ENCODE peak calls at places on chromosome 1, in ten cellular contexts. One of them, this sample, is unnamed. For H3K36me3, the result is how much of the 10 kb centered on the place peaks cover.

GRCh38 chr1:99365545-99365944 is 101.3 kb downstream of the PLPPR4 start:
- DNase-seq in cardiac muscle cell: peak
- DNase-seq in BE2C: peak
- DNase-seq in Karpas-422: no peak
- DNase-seq in thoracic aorta: no peak
- DNase-seq in heart left ventricle: no peak
- DNase-seq in Caco-2: no peak
- DNase-seq in stomach: no peak
- DNase-seq in lower lobe of right lung: no peak
- DNase-seq in naive thymus-derived CD4-positive, alpha-beta T cell: no peak
- DNase-seq in this sample: no peak

GRCh38 chr1:54791880-54792522 is 9.1 kb downstream of the TTC22 start:
- DNase-seq in BE2C: peak
- DNase-seq in Caco-2: peak
- DNase-seq in heart left ventricle: no peak
- DNase-seq in stomach: peak
- DNase-seq in cardiac muscle cell: peak
- DNase-seq in naive thymus-derived CD4-positive, alpha-beta T cell: peak
- DNase-seq in lower lobe of right lung: no peak
- DNase-seq in thoracic aorta: no peak
- DNase-seq in Karpas-422: peak
- DNase-seq in this sample: no peak

GRCh38 chr1:84073266-84073665 is 70.8 kb upstream of the PRKACB start:
- DNase-seq in lower lobe of right lung: no peak
- DNase-seq in BE2C: no peak
- DNase-seq in naive thymus-derived CD4-positive, alpha-beta T cell: no peak
- DNase-seq in stomach: no peak
- DNase-seq in cardiac muscle cell: no peak
- DNase-seq in thoracic aorta: no peak
- DNase-seq in Caco-2: no peak
- DNase-seq in Karpas-422: peak
- DNase-seq in heart left ventricle: no peak
- DNase-seq in this sample: no peak

GRCh38 chr1:57350619-57351018 is 73.2 kb downstream of the DAB1 start:
- DNase-seq in lower lobe of right lung: no peak
- DNase-seq in Karpas-422: no peak
- DNase-seq in cardiac muscle cell: no peak
- DNase-seq in naive thymus-derived CD4-positive, alpha-beta T cell: no peak
- DNase-seq in Caco-2: no peak
- DNase-seq in stomach: no peak
- DNase-seq in thoracic aorta: no peak
- DNase-seq in heart left ventricle: no peak
- DNase-seq in BE2C: no peak
- DNase-seq in this sample: no peak

GRCh38 chr1:42952353-42953001 is 6.2 kb downstream of the SLC2A1 start:
- DNase-seq in lower lobe of right lung: no peak
- DNase-seq in cardiac muscle cell: no peak
- DNase-seq in Caco-2: no peak
- DNase-seq in naive thymus-derived CD4-positive, alpha-beta T cell: peak
- DNase-seq in Karpas-422: no peak
- DNase-seq in BE2C: no peak
- DNase-seq in heart left ventricle: no peak
- DNase-seq in thoracic aorta: no peak
- DNase-seq in stomach: no peak
- DNase-seq in this sample: no peak

GRCh38 chr1:193113258-193113991 is 8.2 kb upstream of the GLRX2 start:
- DNase-seq in thoracic aorta: no peak
- DNase-seq in cardiac muscle cell: no peak
- DNase-seq in BE2C: no peak
- DNase-seq in heart left ventricle: no peak
- DNase-seq in stomach: no peak
- DNase-seq in Caco-2: no peak
- DNase-seq in lower lobe of right lung: no peak
- DNase-seq in Karpas-422: no peak
- DNase-seq in naive thymus-derived CD4-positive, alpha-beta T cell: no peak
- DNase-seq in this sample: no peak

GRCh38 chr1:12472798-12473551 is 145.0 kb downstream of the DHRS3 start:
- DNase-seq in thoracic aorta: no peak
- DNase-seq in lower lobe of right lung: no peak
- DNase-seq in Caco-2: no peak
- DNase-seq in heart left ventricle: no peak
- DNase-seq in BE2C: no peak
- DNase-seq in stomach: no peak
- DNase-seq in Karpas-422: no peak
- DNase-seq in naive thymus-derived CD4-positive, alpha-beta T cell: peak
- DNase-seq in cardiac muscle cell: peak
- DNase-seq in this sample: peak

GRCh38 chr1:6545276-6545934 is 8.9 kb downstream of the NOL9 start:
- DNase-seq in Karpas-422: no peak
- DNase-seq in Caco-2: no peak
- DNase-seq in BE2C: no peak
- DNase-seq in thoracic aorta: no peak
- DNase-seq in lower lobe of right lung: no peak
- DNase-seq in stomach: no peak
- DNase-seq in cardiac muscle cell: no peak
- DNase-seq in naive thymus-derived CD4-positive, alpha-beta T cell: peak
- DNase-seq in heart left ventricle: peak
- DNase-seq in this sample: no peak

GRCh38 chr1:239805042-239805441 is 286.6 kb upstream of the FMN2 start:
- DNase-seq in thoracic aorta: no peak
- DNase-seq in Caco-2: no peak
- DNase-seq in cardiac muscle cell: no peak
- DNase-seq in naive thymus-derived CD4-positive, alpha-beta T cell: no peak
- DNase-seq in heart left ventricle: no peak
- DNase-seq in stomach: no peak
- DNase-seq in lower lobe of right lung: no peak
- DNase-seq in Karpas-422: no peak
- DNase-seq in BE2C: no peak
- DNase-seq in this sample: no peak

GRCh38 chr1:148318900-148319242 is 164.2 kb downstream of the PPIAL4G start:
- DNase-seq in naive thymus-derived CD4-positive, alpha-beta T cell: no peak
- DNase-seq in BE2C: no peak
- DNase-seq in stomach: no peak
- DNase-seq in Caco-2: no peak
- DNase-seq in cardiac muscle cell: no peak
- DNase-seq in lower lobe of right lung: no peak
- DNase-seq in thoracic aorta: no peak
- DNase-seq in heart left ventricle: no peak
- DNase-seq in Karpas-422: no peak
- DNase-seq in this sample: no peak

GRCh38 chr1:53525595-53525994 is 66.4 kb downstream of the DMRTB1 start:
- DNase-seq in heart left ventricle: no peak
- DNase-seq in BE2C: peak
- DNase-seq in lower lobe of right lung: no peak
- DNase-seq in naive thymus-derived CD4-positive, alpha-beta T cell: no peak
- DNase-seq in Karpas-422: peak
- DNase-seq in Caco-2: no peak
- DNase-seq in cardiac muscle cell: no peak
- DNase-seq in thoracic aorta: no peak
- DNase-seq in stomach: no peak
- DNase-seq in this sample: no peak

GRCh38 chr1:20429296-20429695 is 56.7 kb downstream of the CAMK2N1 start:
- DNase-seq in thoracic aorta: no peak
- DNase-seq in naive thymus-derived CD4-positive, alpha-beta T cell: no peak
- DNase-seq in lower lobe of right lung: no peak
- DNase-seq in stomach: no peak
- DNase-seq in Karpas-422: no peak
- DNase-seq in BE2C: no peak
- DNase-seq in Caco-2: no peak
- DNase-seq in cardiac muscle cell: no peak
- DNase-seq in heart left ventricle: no peak
- DNase-seq in this sample: no peak

GRCh38 chr1:119784127-119784781 is 15.5 kb upstream of the HMGCS2 start:
- DNase-seq in Karpas-422: no peak
- DNase-seq in naive thymus-derived CD4-positive, alpha-beta T cell: no peak
- DNase-seq in cardiac muscle cell: no peak
- DNase-seq in stomach: peak
- DNase-seq in BE2C: no peak
- DNase-seq in lower lobe of right lung: peak
- DNase-seq in thoracic aorta: no peak
- DNase-seq in Caco-2: no peak
- DNase-seq in heart left ventricle: peak
- DNase-seq in this sample: peak

DNA sequence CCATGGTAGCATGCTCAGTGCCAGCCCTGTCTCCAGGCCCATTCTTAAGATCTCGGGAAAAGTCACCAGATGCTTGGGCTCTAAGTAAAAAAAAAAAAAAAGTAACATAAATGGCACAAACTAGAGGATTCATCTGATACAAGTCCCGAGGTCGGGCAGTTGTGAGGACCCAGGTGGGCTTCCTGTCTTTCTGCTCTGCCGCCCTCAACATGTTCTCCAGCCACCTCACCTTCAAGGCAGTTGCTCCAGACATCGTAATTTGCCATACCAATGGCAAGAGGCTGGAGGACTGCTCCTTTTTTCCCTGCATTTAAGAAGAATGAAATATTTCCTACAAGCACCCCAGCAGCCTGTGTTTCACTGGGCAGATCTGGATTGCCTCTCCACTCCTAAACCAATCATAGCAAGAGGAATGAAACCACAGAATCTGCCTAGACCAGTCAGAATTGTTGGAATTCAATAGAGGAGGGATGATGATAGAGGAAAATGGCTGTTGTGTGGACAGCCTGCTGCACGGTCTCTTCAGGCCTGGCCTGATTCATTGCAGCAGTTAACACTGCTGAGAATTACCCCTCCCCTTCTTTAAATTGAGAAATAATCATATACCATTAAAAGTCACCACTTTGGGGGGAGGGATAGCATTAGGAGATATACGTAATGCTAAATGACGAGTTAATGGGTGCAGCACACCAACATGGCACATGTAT is 5.4 kb downstream of the HMGN2 start:
- DNase-seq in Caco-2: no peak
- DNase-seq in lower lobe of right lung: no peak
- DNase-seq in cardiac muscle cell: no peak
- DNase-seq in stomach: no peak
- DNase-seq in Karpas-422: peak
- DNase-seq in heart left ventricle: no peak
- DNase-seq in thoracic aorta: no peak
- DNase-seq in BE2C: no peak
- DNase-seq in naive thymus-derived CD4-positive, alpha-beta T cell: no peak
- DNase-seq in this sample: no peak
- H3K36me3 ChIP-seq in Caco-2: under half
- H3K36me3 ChIP-seq in lower lobe of right lung: half or more
- H3K36me3 ChIP-seq in cardiac muscle cell: under half
- H3K36me3 ChIP-seq in stomach: half or more
- H3K36me3 ChIP-seq in Karpas-422: under half
- H3K36me3 ChIP-seq in heart left ventricle: half or more
- H3K36me3 ChIP-seq in thoracic aorta: under half
- H3K36me3 ChIP-seq in BE2C: under half
- H3K36me3 ChIP-seq in naive thymus-derived CD4-positive, alpha-beta T cell: under half
- H3K36me3 ChIP-seq in this sample: under half

GRCh38 chr1:200266871-200267270 is 143.0 kb downstream of the ZNF281 start:
- DNase-seq in BE2C: no peak
- DNase-seq in cardiac muscle cell: no peak
- DNase-seq in stomach: no peak
- DNase-seq in heart left ventricle: no peak
- DNase-seq in Caco-2: no peak
- DNase-seq in lower lobe of right lung: no peak
- DNase-seq in Karpas-422: no peak
- DNase-seq in naive thymus-derived CD4-positive, alpha-beta T cell: no peak
- DNase-seq in thoracic aorta: no peak
- DNase-seq in this sample: no peak
- H3K36me3 ChIP-seq in BE2C: under half
- H3K36me3 ChIP-seq in cardiac muscle cell: under half
- H3K36me3 ChIP-seq in stomach: under half
- H3K36me3 ChIP-seq in heart left ventricle: under half
- H3K36me3 ChIP-seq in Caco-2: under half
- H3K36me3 ChIP-seq in lower lobe of right lung: under half
- H3K36me3 ChIP-seq in Karpas-422: under half
- H3K36me3 ChIP-seq in naive thymus-derived CD4-positive, alpha-beta T cell: under half
- H3K36me3 ChIP-seq in thoracic aorta: under half
- H3K36me3 ChIP-seq in this sample: under half

DNA sequence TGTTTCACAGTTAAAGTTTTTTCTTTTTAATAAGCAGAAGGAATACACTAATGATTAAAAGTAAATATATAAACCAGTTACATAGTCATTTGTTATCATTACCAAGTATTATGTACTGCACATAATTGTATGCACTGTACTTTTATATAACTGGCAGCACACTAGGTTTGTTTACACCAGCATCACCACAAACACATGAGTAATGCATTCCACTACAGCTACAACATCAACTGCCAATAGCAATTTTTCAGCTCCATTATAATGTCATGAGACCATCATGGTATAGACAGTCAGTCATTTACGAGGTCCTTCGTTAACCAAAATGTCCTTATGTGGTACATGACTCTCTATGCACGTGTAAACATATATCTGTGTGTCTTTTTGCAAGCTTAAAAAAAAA is 35.2 kb downstream of the SCYL3 start:
- DNase-seq in heart left ventricle: no peak
- DNase-seq in thoracic aorta: no peak
- DNase-seq in stomach: no peak
- DNase-seq in Karpas-422: no peak
- DNase-seq in lower lobe of right lung: no peak
- DNase-seq in BE2C: no peak
- DNase-seq in cardiac muscle cell: no peak
- DNase-seq in Caco-2: no peak
- DNase-seq in naive thymus-derived CD4-positive, alpha-beta T cell: no peak
- DNase-seq in this sample: no peak
- H3K36me3 ChIP-seq in heart left ventricle: half or more
- H3K36me3 ChIP-seq in thoracic aorta: under half
- H3K36me3 ChIP-seq in stomach: half or more
- H3K36me3 ChIP-seq in Karpas-422: half or more
- H3K36me3 ChIP-seq in lower lobe of right lung: half or more
- H3K36me3 ChIP-seq in BE2C: under half
- H3K36me3 ChIP-seq in cardiac muscle cell: half or more
- H3K36me3 ChIP-seq in Caco-2: under half
- H3K36me3 ChIP-seq in naive thymus-derived CD4-positive, alpha-beta T cell: under half
- H3K36me3 ChIP-seq in this sample: half or more

GRCh38 chr1:25714532-25714931 is 85.5 kb upstream of the SELENON start:
- DNase-seq in thoracic aorta: no peak
- DNase-seq in heart left ventricle: no peak
- DNase-seq in lower lobe of right lung: no peak
- DNase-seq in cardiac muscle cell: no peak
- DNase-seq in Caco-2: no peak
- DNase-seq in stomach: no peak
- DNase-seq in Karpas-422: no peak
- DNase-seq in naive thymus-derived CD4-positive, alpha-beta T cell: no peak
- DNase-seq in BE2C: no peak
- DNase-seq in this sample: no peak

GRCh38 chr1:25710583-25711347 is 89.2 kb upstream of the SELENON start:
- DNase-seq in naive thymus-derived CD4-positive, alpha-beta T cell: no peak
- DNase-seq in thoracic aorta: no peak
- DNase-seq in heart left ventricle: no peak
- DNase-seq in BE2C: no peak
- DNase-seq in stomach: no peak
- DNase-seq in lower lobe of right lung: no peak
- DNase-seq in Karpas-422: no peak
- DNase-seq in cardiac muscle cell: no peak
- DNase-seq in Caco-2: no peak
- DNase-seq in this sample: no peak

GRCh38 chr1:25715888-25716287 is 84.1 kb upstream of the SELENON start:
- DNase-seq in thoracic aorta: no peak
- DNase-seq in stomach: no peak
- DNase-seq in lower lobe of right lung: no peak
- DNase-seq in heart left ventricle: no peak
- DNase-seq in Caco-2: no peak
- DNase-seq in BE2C: no peak
- DNase-seq in cardiac muscle cell: no peak
- DNase-seq in Karpas-422: no peak
- DNase-seq in naive thymus-derived CD4-positive, alpha-beta T cell: no peak
- DNase-seq in this sample: no peak

GRCh38 chr1:25712299-25712970 is 87.6 kb upstream of the SELENON start:
- DNase-seq in stomach: no peak
- DNase-seq in BE2C: no peak
- DNase-seq in naive thymus-derived CD4-positive, alpha-beta T cell: no peak
- DNase-seq in lower lobe of right lung: no peak
- DNase-seq in thoracic aorta: no peak
- DNase-seq in Caco-2: no peak
- DNase-seq in Karpas-422: no peak
- DNase-seq in heart left ventricle: no peak
- DNase-seq in cardiac muscle cell: no peak
- DNase-seq in this sample: no peak

GRCh38 chr1:25711555-25712298 is 88.3 kb upstream of the SELENON start:
- DNase-seq in heart left ventricle: peak
- DNase-seq in Caco-2: no peak
- DNase-seq in stomach: no peak
- DNase-seq in thoracic aorta: no peak
- DNase-seq in naive thymus-derived CD4-positive, alpha-beta T cell: peak
- DNase-seq in lower lobe of right lung: peak
- DNase-seq in cardiac muscle cell: no peak
- DNase-seq in BE2C: no peak
- DNase-seq in Karpas-422: no peak
- DNase-seq in this sample: peak
- H3K36me3 ChIP-seq in heart left ventricle: under half
- H3K36me3 ChIP-seq in Caco-2: under half
- H3K36me3 ChIP-seq in stomach: under half
- H3K36me3 ChIP-seq in thoracic aorta: under half
- H3K36me3 ChIP-seq in naive thymus-derived CD4-positive, alpha-beta T cell: under half
- H3K36me3 ChIP-seq in lower lobe of right lung: under half
- H3K36me3 ChIP-seq in cardiac muscle cell: under half
- H3K36me3 ChIP-seq in BE2C: under half
- H3K36me3 ChIP-seq in Karpas-422: under half
- H3K36me3 ChIP-seq in this sample: under half